ENCODE peak calls at places on chromosomes 13 and 19, in seven cellular contexts. One of them, this sample, is unnamed. For H3K4me1 and H3K36me3, the result is how much of the 10 kb centered on the place peaks cover.

GRCh38 chr13:112880976-112881540 is 88.0 kb upstream of the MCF2L start:
- DNase-seq in upper lobe of right lung: no peak
- DNase-seq in thoracic aorta: no peak
- DNase-seq in heart right ventricle: peak
- DNase-seq in OCI-LY7: no peak
- DNase-seq in Caco-2: peak
- DNase-seq in CD8-positive, alpha-beta T cell: no peak
- DNase-seq in this sample: no peak

GRCh38 chr19:16064209-16064889 is 11.9 kb upstream of the TPM4 start:
- DNase-seq in upper lobe of right lung: no peak
- DNase-seq in thoracic aorta: no peak
- DNase-seq in heart right ventricle: no peak
- DNase-seq in OCI-LY7: no peak
- DNase-seq in Caco-2: no peak
- DNase-seq in CD8-positive, alpha-beta T cell: no peak
- DNase-seq in this sample: no peak

GRCh38 chr19:42478765-42479307 is 36.1 kb upstream of the CXCL17 start:
- DNase-seq in upper lobe of right lung: no peak
- DNase-seq in thoracic aorta: no peak
- DNase-seq in heart right ventricle: no peak
- DNase-seq in OCI-LY7: no peak
- DNase-seq in Caco-2: no peak
- DNase-seq in CD8-positive, alpha-beta T cell: no peak
- DNase-seq in this sample: no peak

GRCh38 chr13:100235311-100235901 is 146.5 kb downstream of the PCCA start:
- DNase-seq in upper lobe of right lung: no peak
- DNase-seq in thoracic aorta: no peak
- DNase-seq in heart right ventricle: no peak
- DNase-seq in OCI-LY7: peak
- DNase-seq in Caco-2: no peak
- DNase-seq in CD8-positive, alpha-beta T cell: no peak
- DNase-seq in this sample: peak

GRCh38 chr19:50418186-50419021 is at the start of gene SPIB:
- DNase-seq in upper lobe of right lung: no peak
- DNase-seq in thoracic aorta: no peak
- DNase-seq in heart right ventricle: no peak
- DNase-seq in OCI-LY7: peak
- DNase-seq in Caco-2: no peak
- DNase-seq in CD8-positive, alpha-beta T cell: no peak
- DNase-seq in this sample: no peak

GRCh38 chr19:18856385-18857126 is 24.8 kb downstream of the UPF1 start:
- DNase-seq in upper lobe of right lung: no peak
- DNase-seq in thoracic aorta: no peak
- DNase-seq in heart right ventricle: no peak
- DNase-seq in OCI-LY7: no peak
- DNase-seq in Caco-2: no peak
- DNase-seq in CD8-positive, alpha-beta T cell: no peak
- DNase-seq in this sample: peak

GRCh38 chr13:80341771-80342271 is 895 bp upstream of the SPRY2 start:
- DNase-seq in upper lobe of right lung: peak
- DNase-seq in thoracic aorta: no peak
- DNase-seq in heart right ventricle: peak
- DNase-seq in OCI-LY7: no peak
- DNase-seq in Caco-2: peak
- DNase-seq in CD8-positive, alpha-beta T cell: no peak
- DNase-seq in this sample: peak

GRCh38 chr13:24459234-24459633 is 53.3 kb downstream of the PARP4 start:
- DNase-seq in upper lobe of right lung: no peak
- DNase-seq in thoracic aorta: no peak
- DNase-seq in heart right ventricle: no peak
- DNase-seq in OCI-LY7: no peak
- DNase-seq in Caco-2: no peak
- DNase-seq in CD8-positive, alpha-beta T cell: no peak
- DNase-seq in this sample: no peak

GRCh38 chr19:6069268-6069771 is 41.0 kb downstream of the RFX2 start:
- DNase-seq in upper lobe of right lung: peak
- DNase-seq in thoracic aorta: no peak
- DNase-seq in heart right ventricle: no peak
- DNase-seq in OCI-LY7: no peak
- DNase-seq in Caco-2: no peak
- DNase-seq in CD8-positive, alpha-beta T cell: no peak
- DNase-seq in this sample: no peak

GRCh38 chr19:41910240-41910991 is 17.8 kb downstream of the ERFL start:
- DNase-seq in upper lobe of right lung: no peak
- DNase-seq in thoracic aorta: no peak
- DNase-seq in heart right ventricle: no peak
- DNase-seq in OCI-LY7: no peak
- DNase-seq in Caco-2: no peak
- DNase-seq in CD8-positive, alpha-beta T cell: no peak
- DNase-seq in this sample: no peak

GRCh38 chr13:36998624-36999041 is 507 bp downstream of the ALG5 start:
- DNase-seq in upper lobe of right lung: peak
- DNase-seq in thoracic aorta: no peak
- DNase-seq in heart right ventricle: peak
- DNase-seq in OCI-LY7: peak
- DNase-seq in Caco-2: peak
- DNase-seq in CD8-positive, alpha-beta T cell: peak
- DNase-seq in this sample: peak

GRCh38 chr13:29849731-29850212 is 645 bp downstream of the UBL3 start:
- DNase-seq in upper lobe of right lung: peak
- DNase-seq in thoracic aorta: peak
- DNase-seq in heart right ventricle: peak
- DNase-seq in OCI-LY7: no peak
- DNase-seq in Caco-2: peak
- DNase-seq in CD8-positive, alpha-beta T cell: peak
- DNase-seq in this sample: peak

GRCh38 chr19:35288843-35289355 is 3.1 kb upstream of the MAG start:
- DNase-seq in upper lobe of right lung: no peak
- DNase-seq in thoracic aorta: no peak
- DNase-seq in heart right ventricle: no peak
- DNase-seq in OCI-LY7: no peak
- DNase-seq in Caco-2: no peak
- DNase-seq in CD8-positive, alpha-beta T cell: no peak
- DNase-seq in this sample: no peak

GRCh38 chr19:31352782-31353651 is 3.8 kb upstream of the TSHZ3 start:
- DNase-seq in upper lobe of right lung: no peak
- DNase-seq in thoracic aorta: no peak
- DNase-seq in heart right ventricle: no peak
- DNase-seq in OCI-LY7: no peak
- DNase-seq in Caco-2: no peak
- DNase-seq in CD8-positive, alpha-beta T cell: no peak
- DNase-seq in this sample: no peak

GRCh38 chr19:31350693-31351211 is 1.5 kb upstream of the TSHZ3 start:
- DNase-seq in upper lobe of right lung: peak
- DNase-seq in thoracic aorta: no peak
- DNase-seq in heart right ventricle: peak
- DNase-seq in OCI-LY7: no peak
- DNase-seq in Caco-2: no peak
- DNase-seq in CD8-positive, alpha-beta T cell: no peak
- DNase-seq in this sample: peak

GRCh38 chr19:31353826-31354225 is 4.6 kb upstream of the TSHZ3 start:
- DNase-seq in upper lobe of right lung: no peak
- DNase-seq in thoracic aorta: no peak
- DNase-seq in heart right ventricle: no peak
- DNase-seq in OCI-LY7: no peak
- DNase-seq in Caco-2: no peak
- DNase-seq in CD8-positive, alpha-beta T cell: no peak
- DNase-seq in this sample: no peak

GRCh38 chr19:31351212-31352193 is 2.3 kb upstream of the TSHZ3 start:
- DNase-seq in upper lobe of right lung: peak
- DNase-seq in thoracic aorta: no peak
- DNase-seq in heart right ventricle: peak
- DNase-seq in OCI-LY7: no peak
- DNase-seq in Caco-2: no peak
- DNase-seq in CD8-positive, alpha-beta T cell: no peak
- DNase-seq in this sample: no peak

GRCh38 chr19:31352296-31352781 is 3.1 kb upstream of the TSHZ3 start:
- DNase-seq in upper lobe of right lung: no peak
- DNase-seq in thoracic aorta: no peak
- DNase-seq in heart right ventricle: no peak
- DNase-seq in OCI-LY7: no peak
- DNase-seq in Caco-2: no peak
- DNase-seq in CD8-positive, alpha-beta T cell: no peak
- DNase-seq in this sample: no peak
- H3K4me1 ChIP-seq in upper lobe of right lung: under half
- H3K4me1 ChIP-seq in thoracic aorta: under half
- H3K4me1 ChIP-seq in heart right ventricle: under half
- H3K4me1 ChIP-seq in OCI-LY7: under half
- H3K4me1 ChIP-seq in Caco-2: under half
- H3K4me1 ChIP-seq in CD8-positive, alpha-beta T cell: under half
- H3K4me1 ChIP-seq in this sample: under half

DNA sequence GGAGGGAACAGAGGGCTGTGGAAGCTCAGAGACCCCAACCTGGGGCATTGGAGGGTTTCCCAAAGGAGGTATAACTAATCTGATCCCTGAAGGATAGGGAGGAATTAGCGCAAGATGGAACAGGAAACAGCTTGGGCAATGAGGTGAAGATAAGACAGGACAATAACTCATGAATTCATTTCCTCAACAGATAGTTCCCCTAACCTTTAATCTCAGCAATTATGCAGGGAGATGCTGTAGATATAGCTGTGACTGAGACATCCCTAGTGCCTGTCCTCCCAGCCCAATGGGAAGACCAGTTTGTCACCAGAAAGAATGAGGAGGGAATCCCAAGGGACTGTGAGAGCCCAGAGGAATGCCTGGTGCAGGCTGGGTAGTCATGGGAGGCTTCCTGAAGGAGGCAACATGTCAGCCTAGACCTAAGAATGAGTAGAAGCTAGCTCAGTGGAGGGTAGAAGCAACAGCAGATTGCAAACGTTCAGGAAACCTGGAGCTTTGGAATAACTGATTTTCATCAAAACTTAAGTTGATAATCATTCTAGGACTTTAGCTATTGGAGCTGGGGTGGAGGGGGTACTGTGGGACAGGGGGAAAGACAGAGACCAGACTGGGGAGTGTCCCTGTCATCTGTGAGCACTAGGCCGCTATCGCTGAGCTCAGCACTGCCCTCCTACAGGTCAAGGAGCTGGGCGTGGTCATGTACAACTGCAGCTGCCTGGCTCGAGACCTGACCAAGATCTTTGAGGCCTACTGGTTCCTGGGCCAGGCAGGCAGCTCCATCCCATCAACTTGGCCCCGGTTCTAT is 18.8 kb downstream of the HIPK4 start:
- DNase-seq in upper lobe of right lung: no peak
- DNase-seq in thoracic aorta: no peak
- DNase-seq in heart right ventricle: no peak
- DNase-seq in OCI-LY7: no peak
- DNase-seq in Caco-2: no peak
- DNase-seq in CD8-positive, alpha-beta T cell: no peak
- DNase-seq in this sample: no peak
- H3K36me3 ChIP-seq in upper lobe of right lung: half or more
- H3K36me3 ChIP-seq in thoracic aorta: half or more
- H3K36me3 ChIP-seq in heart right ventricle: under half
- H3K36me3 ChIP-seq in OCI-LY7: under half
- H3K36me3 ChIP-seq in Caco-2: under half
- H3K36me3 ChIP-seq in CD8-positive, alpha-beta T cell: under half
- H3K36me3 ChIP-seq in this sample: under half

DNA sequence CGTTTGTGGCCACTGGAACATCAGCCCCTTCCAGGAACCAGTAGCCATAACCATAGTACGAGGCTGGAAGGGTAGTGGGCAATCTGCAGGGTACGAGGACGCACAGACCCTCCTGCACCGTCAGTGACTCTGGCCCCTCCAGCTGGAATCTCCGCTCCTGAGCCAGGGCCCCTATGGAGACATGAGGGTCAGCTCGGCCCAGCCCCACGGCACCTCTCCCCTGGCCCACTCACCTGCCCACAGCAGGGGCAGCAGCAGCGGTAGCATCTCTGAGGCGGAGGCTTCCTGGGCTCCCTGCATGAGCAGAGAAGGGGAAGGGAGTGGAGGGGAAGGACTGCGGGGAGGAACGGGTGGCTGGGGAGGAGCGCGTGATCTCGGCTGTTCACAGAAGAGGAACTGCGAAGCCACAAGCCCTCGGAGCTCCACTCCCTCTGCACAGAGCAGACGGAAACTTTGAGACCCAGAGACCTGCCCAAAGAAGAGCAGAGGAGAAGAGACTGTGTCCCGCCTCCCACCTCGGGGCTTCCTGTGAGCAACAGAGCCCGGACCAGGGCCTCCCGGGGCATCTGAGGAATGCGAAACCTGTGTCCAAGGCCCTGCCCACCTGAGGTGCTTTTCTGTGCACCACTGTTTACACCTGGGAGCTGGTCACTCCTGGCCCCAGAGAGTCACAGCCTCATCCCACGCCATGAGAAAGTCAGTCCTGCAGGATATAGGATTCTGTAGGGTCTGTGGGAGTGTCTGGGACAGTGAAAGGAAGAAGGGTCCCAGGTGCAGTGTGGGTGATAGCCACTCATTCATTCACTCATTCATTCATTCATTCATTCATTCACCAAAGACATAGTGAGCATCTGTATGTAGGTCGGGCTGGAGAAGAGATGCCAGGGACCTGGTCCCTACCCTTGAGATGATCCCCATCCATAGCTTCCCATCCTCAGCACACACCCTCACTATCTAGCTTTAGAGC is at the start of gene SIGLEC6:
- DNase-seq in upper lobe of right lung: peak
- DNase-seq in thoracic aorta: no peak
- DNase-seq in heart right ventricle: peak
- DNase-seq in OCI-LY7: peak
- DNase-seq in Caco-2: peak
- DNase-seq in CD8-positive, alpha-beta T cell: no peak
- DNase-seq in this sample: no peak
- H3K4me3 ChIP-seq in upper lobe of right lung: no peak
- H3K4me3 ChIP-seq in thoracic aorta: no peak
- H3K4me3 ChIP-seq in heart right ventricle: no peak
- H3K4me3 ChIP-seq in OCI-LY7: no peak
- H3K4me3 ChIP-seq in Caco-2: no peak
- H3K4me3 ChIP-seq in CD8-positive, alpha-beta T cell: no peak
- H3K4me3 ChIP-seq in this sample: no peak

DNA sequence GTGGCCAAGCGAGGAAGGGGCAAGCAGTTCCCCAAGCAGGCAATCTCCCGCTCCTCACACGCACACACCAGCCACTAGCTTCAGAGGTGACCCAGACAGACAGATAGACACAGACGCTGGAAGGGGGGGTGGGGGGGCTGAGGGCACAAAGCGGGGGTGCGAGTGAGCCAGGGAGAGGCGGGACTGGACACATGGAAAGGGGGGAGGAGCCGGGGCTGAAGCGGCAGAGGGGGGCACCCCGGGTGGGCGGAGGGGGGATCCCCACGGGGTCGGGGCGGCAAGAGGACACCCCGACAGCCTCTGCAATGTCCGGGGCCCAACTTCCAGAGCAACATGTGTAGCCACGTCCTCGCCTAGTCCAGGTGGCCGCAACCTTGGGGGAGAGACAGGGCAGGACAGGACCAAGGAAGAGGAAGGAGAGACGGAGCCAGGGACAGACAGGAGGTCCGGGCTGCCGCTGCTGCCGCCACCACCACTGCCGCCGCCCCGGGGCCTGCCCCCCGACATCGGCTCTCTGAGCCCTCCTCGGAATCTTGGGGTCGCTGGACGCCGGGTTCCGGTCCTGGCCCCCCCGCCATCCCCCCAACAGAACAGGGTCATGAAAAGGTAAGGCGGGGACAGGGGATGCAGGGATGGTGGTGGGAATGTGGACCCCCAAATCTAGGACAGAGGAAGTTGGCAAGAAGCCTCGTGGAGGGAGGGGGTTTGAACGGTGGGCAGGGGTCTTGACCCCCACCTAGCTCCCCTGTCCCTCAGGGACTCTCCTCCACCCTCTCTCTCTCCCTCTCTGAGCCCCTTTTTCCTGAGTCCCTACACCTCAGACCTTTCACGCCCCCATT is 1.1 kb downstream of the GRIN2D start:
- DNase-seq in upper lobe of right lung: no peak
- DNase-seq in thoracic aorta: no peak
- DNase-seq in heart right ventricle: no peak
- DNase-seq in OCI-LY7: no peak
- DNase-seq in Caco-2: no peak
- DNase-seq in CD8-positive, alpha-beta T cell: no peak
- DNase-seq in this sample: peak
- H3K4me1 ChIP-seq in upper lobe of right lung: under half
- H3K4me1 ChIP-seq in thoracic aorta: under half
- H3K4me1 ChIP-seq in heart right ventricle: under half
- H3K4me1 ChIP-seq in OCI-LY7: under half
- H3K4me1 ChIP-seq in Caco-2: under half
- H3K4me1 ChIP-seq in CD8-positive, alpha-beta T cell: half or more
- H3K4me1 ChIP-seq in this sample: under half

This sample was measured in HAP-1.